ENCODE peak calls at places on chromosomes 16 and 17, in eight cellular contexts. Z, N, U, C, R, J, S and E are unnamed samples.

GRCh38 chr16:19735074-19735867 is 17.2 kb downstream of the IQCK start:
- DNase-seq in Z (no peak), N (no peak), U (no peak), C (no peak), R (no peak), J (no peak), S (no peak), E (no peak)

GRCh38 chr16:29962344-29962994 is 590 bp downstream of the TMEM219 start:
- DNase-seq in Z (no peak), N (peak; percentile 27), U (no peak), C (no peak), R (no peak), J (no peak), S (peak; percentile 30), E (peak; percentile 10)

GRCh38 chr17:65334391-65334790 is 197.2 kb downstream of the RGS9 start:
- DNase-seq in Z (no peak), N (no peak), U (no peak), C (no peak), R (no peak), J (no peak), S (no peak), E (no peak)

GRCh38 chr17:76720211-76720610 is 6.2 kb downstream of the JMJD6 start:
- DNase-seq in Z (no peak), N (no peak), U (no peak), C (no peak), R (no peak), J (no peak), S (no peak), E (no peak)

GRCh38 chr17:55527520-55528118 is 16.4 kb upstream of the SMIM36 start:
- DNase-seq in Z (peak; percentile 80), N (peak; percentile 79), U (peak; percentile 22), C (no peak), R (peak; percentile 4), J (no peak), S (peak; percentile 71), E (peak; percentile 54)

GRCh38 chr16:80319181-80319580 is 221.6 kb upstream of the DYNLRB2 start:
- DNase-seq in Z (no peak), N (no peak), U (no peak), C (no peak), R (peak; percentile 17), J (no peak), S (no peak), E (peak; percentile 2)

GRCh38 chr17:50386451-50386994 is 10.8 kb downstream of the LRRC59 start:
- DNase-seq in Z (no peak), N (no peak), U (no peak), C (no peak), R (no peak), J (no peak), S (no peak), E (no peak)

GRCh38 chr17:69501591-69502468 is 87.3 kb downstream of the MAP2K6 start:
- DNase-seq in Z (peak; percentile 89), N (peak; percentile 62), U (peak; percentile 14), C (no peak), R (no peak), J (peak; percentile 54), S (peak; percentile 63), E (peak; percentile 28)

GRCh38 chr17:32496348-32497078 is 9.7 kb downstream of the CDK5R1 start:
- DNase-seq in Z (no peak), N (no peak), U (no peak), C (peak; percentile 86), R (peak; percentile 84), J (no peak), S (no peak), E (no peak)

GRCh38 chr16:89365044-89365467 is 125.3 kb downstream of the ANKRD11 start:
- DNase-seq in Z (no peak), N (no peak), U (no peak), C (peak; percentile 78), R (no peak), J (no peak), S (no peak), E (peak; percentile 29)

GRCh38 chr17:42135664-42136653 is 13.4 kb downstream of the HSPB9 start:
- DNase-seq in Z (no peak), N (peak; percentile 9), U (peak; percentile 34), C (peak; percentile 47), R (peak; percentile 79), J (peak; percentile 90), S (peak; percentile 77), E (no peak)

GRCh38 chr17:71423871-71424546 is 696.8 kb upstream of the SOX9 start:
- DNase-seq in Z (no peak), N (no peak), U (no peak), C (peak; percentile 92), R (no peak), J (no peak), S (peak; percentile 22), E (no peak)

GRCh38 chr16:53457670-53458069 is 23.4 kb downstream of the RBL2 start:
- DNase-seq in Z (no peak), N (no peak), U (no peak), C (no peak), R (no peak), J (no peak), S (no peak), E (no peak)

GRCh38 chr17:59193463-59193862 is 16.4 kb upstream of the SMG8 start:
- DNase-seq in Z (no peak), N (no peak), U (no peak), C (peak; percentile 8), R (no peak), J (no peak), S (no peak), E (no peak)

GRCh38 chr16:67393111-67393789 is at the start of gene TPPP3:
- DNase-seq in Z (no peak), N (peak; percentile 82), U (peak; percentile 68), C (peak; percentile 26), R (no peak), J (peak; percentile 95), S (peak; percentile 73), E (peak; percentile 95)

GRCh38 chr17:34082404-34082803 is 172.7 kb upstream of the CCL2 start:
- DNase-seq in Z (no peak), N (no peak), U (no peak), C (no peak), R (no peak), J (no peak), S (no peak), E (no peak)

GRCh38 chr16:85329059-85329812 is 217.0 kb upstream of the CIBAR2 start:
- DNase-seq in Z (no peak), N (peak; percentile 73), U (no peak), C (no peak), R (peak; percentile 58), J (no peak), S (no peak), E (peak; percentile 94)

GRCh38 chr17:40779181-40779909 is 3.0 kb downstream of the KRT27 start:
- DNase-seq in Z (no peak), N (peak; percentile 24), U (no peak), C (no peak), R (no peak), J (no peak), S (peak; percentile 45), E (peak; percentile 10)

GRCh38 chr17:75764711-75765421 is at the start of gene GALK1:
- DNase-seq in Z (no peak), N (peak; percentile 73), U (peak; percentile 58), C (peak; percentile 25), R (peak; percentile 93), J (peak; percentile 81), S (peak; percentile 78), E (peak; percentile 90)

GRCh38 chr16:19400709-19401108 is 17.0 kb upstream of the TMC5 start:
- DNase-seq in Z (peak; percentile 16), N (peak; percentile 55), U (no peak), C (no peak), R (no peak), J (no peak), S (no peak), E (peak; percentile 52)

GRCh38 chr16:27239906-27240655 is 28.5 kb downstream of the NSMCE1 start:
- DNase-seq in Z (no peak), N (no peak), U (no peak), C (no peak), R (no peak), J (no peak), S (no peak), E (no peak)

GRCh38 chr17:82888583-82889495 is 49.0 kb upstream of the ZNF750 start:
- DNase-seq in Z (no peak), N (no peak), U (no peak), C (no peak), R (no peak), J (peak; percentile 92), S (no peak), E (no peak)

GRCh38 chr16:29844575-29845331 is 18.3 kb downstream of the CDIPT start:
- DNase-seq in Z (no peak), N (no peak), U (no peak), C (no peak), R (no peak), J (no peak), S (no peak), E (no peak)

GRCh38 chr17:55549140-55549539 is 37.9 kb upstream of the SMIM36 start:
- DNase-seq in Z (peak; percentile 18), N (peak; percentile 75), U (no peak), C (no peak), R (no peak), J (no peak), S (peak; percentile 39), E (peak; percentile 51)

GRCh38 chr16:54361246-54361645 is 74.7 kb upstream of the IRX3 start:
- DNase-seq in Z (no peak), N (no peak), U (no peak), C (no peak), R (no peak), J (no peak), S (no peak), E (no peak)

GRCh38 chr17:47925677-47925987 is 15.7 kb upstream of the PNPO start:
- DNase-seq in Z (no peak), N (no peak), U (no peak), C (no peak), R (no peak), J (no peak), S (no peak), E (no peak)

GRCh38 chr17:1197781-1198490 is 18.2 kb upstream of the ABR start:
- DNase-seq in Z (no peak), N (no peak), U (no peak), C (no peak), R (no peak), J (peak; percentile 44), S (no peak), E (no peak)

GRCh38 chr17:33642002-33642401 is 348.9 kb upstream of the ASIC2 start:
- DNase-seq in Z (no peak), N (no peak), U (no peak), C (no peak), R (no peak), J (no peak), S (peak; percentile 11), E (peak; percentile 10)

GRCh38 chr16:74034862-74035261 is 261.8 kb upstream of the PSMD7 start:
- DNase-seq in Z (peak; percentile 18), N (peak; percentile 49), U (no peak), C (no peak), R (no peak), J (no peak), S (peak; percentile 19), E (peak; percentile 55)

GRCh38 chr17:81551458-81552243 is 502 bp downstream of the FAAP100 start:
- DNase-seq in Z (no peak), N (no peak), U (no peak), C (peak; percentile 8), R (no peak), J (peak; percentile 59), S (peak; percentile 46), E (peak; percentile 36)

GRCh38 chr16:9256196-9256595 is 164.8 kb downstream of the HAPSTR1 start:
- DNase-seq in Z (no peak), N (peak; percentile 46), U (peak; percentile 25), C (no peak), R (peak; percentile 33), J (peak; percentile 73), S (peak; percentile 37), E (peak; percentile 76)

GRCh38 chr17:76000016-76000754 is 470 bp upstream of the CDK3 start:
- DNase-seq in Z (peak; percentile 38), N (peak; percentile 73), U (peak; percentile 50), C (peak; percentile 20), R (peak; percentile 91), J (peak; percentile 77), S (peak; percentile 73), E (peak; percentile 68)

GRCh38 chr17:16962804-16963203 is 9.1 kb downstream of the TNFRSF13B start:
- DNase-seq in Z (no peak), N (no peak), U (no peak), C (peak; percentile 45), R (peak; percentile 79), J (no peak), S (peak; percentile 64), E (peak; percentile 25)